ENCODE peak calls at places on chromosome 1, in seven cellular contexts. One of them, this sample, is unnamed. For H3K4me1, the result is how much of the 10 kb centered on the place peaks cover.

GRCh38 chr1:52680353-52680752 is 17.8 kb downstream of the COA7 start:
- DNase-seq in prostate gland: no peak
- DNase-seq in endodermal cell: no peak
- DNase-seq in A673: no peak
- DNase-seq in transverse colon: no peak
- DNase-seq in hepatocyte: no peak
- DNase-seq in NT2/D1: no peak
- DNase-seq in this sample: no peak

GRCh38 chr1:95012389-95012788 is 60.4 kb downstream of the ALG14 start:
- DNase-seq in prostate gland: no peak
- DNase-seq in endodermal cell: no peak
- DNase-seq in A673: no peak
- DNase-seq in transverse colon: no peak
- DNase-seq in hepatocyte: no peak
- DNase-seq in NT2/D1: no peak
- DNase-seq in this sample: no peak

GRCh38 chr1:230778916-230779590 is 31.9 kb downstream of the CAPN9 start:
- DNase-seq in prostate gland: no peak
- DNase-seq in endodermal cell: no peak
- DNase-seq in A673: no peak
- DNase-seq in transverse colon: no peak
- DNase-seq in hepatocyte: no peak
- DNase-seq in NT2/D1: no peak
- DNase-seq in this sample: no peak

GRCh38 chr1:198205021-198205684 is 48.4 kb downstream of the NEK7 start:
- DNase-seq in prostate gland: no peak
- DNase-seq in endodermal cell: no peak
- DNase-seq in A673: no peak
- DNase-seq in transverse colon: no peak
- DNase-seq in hepatocyte: no peak
- DNase-seq in NT2/D1: no peak
- DNase-seq in this sample: no peak

GRCh38 chr1:15489052-15489736 is 13.3 kb downstream of the CELA2B start:
- DNase-seq in prostate gland: no peak
- DNase-seq in endodermal cell: no peak
- DNase-seq in A673: no peak
- DNase-seq in transverse colon: no peak
- DNase-seq in hepatocyte: no peak
- DNase-seq in NT2/D1: no peak
- DNase-seq in this sample: no peak

GRCh38 chr1:53380296-53380695 is 52.4 kb upstream of the LRP8 start:
- DNase-seq in prostate gland: no peak
- DNase-seq in endodermal cell: peak
- DNase-seq in A673: no peak
- DNase-seq in transverse colon: no peak
- DNase-seq in hepatocyte: no peak
- DNase-seq in NT2/D1: no peak
- DNase-seq in this sample: no peak

GRCh38 chr1:159868766-159869165 is 6.3 kb upstream of the VSIG8 start:
- DNase-seq in prostate gland: no peak
- DNase-seq in endodermal cell: no peak
- DNase-seq in A673: no peak
- DNase-seq in transverse colon: no peak
- DNase-seq in hepatocyte: no peak
- DNase-seq in NT2/D1: no peak
- DNase-seq in this sample: no peak

GRCh38 chr1:21022279-21023040 is 154.2 kb downstream of the EIF4G3 start:
- DNase-seq in prostate gland: peak
- DNase-seq in endodermal cell: no peak
- DNase-seq in A673: peak
- DNase-seq in transverse colon: peak
- DNase-seq in hepatocyte: peak
- DNase-seq in NT2/D1: no peak
- DNase-seq in this sample: no peak

GRCh38 chr1:110647254-110647891 is 27.4 kb downstream of the KCNA3 start:
- DNase-seq in prostate gland: no peak
- DNase-seq in endodermal cell: no peak
- DNase-seq in A673: peak
- DNase-seq in transverse colon: no peak
- DNase-seq in hepatocyte: no peak
- DNase-seq in NT2/D1: no peak
- DNase-seq in this sample: no peak

GRCh38 chr1:111784273-111784901 is 28.7 kb downstream of the DDX20 start:
- DNase-seq in prostate gland: no peak
- DNase-seq in endodermal cell: no peak
- DNase-seq in A673: no peak
- DNase-seq in transverse colon: no peak
- DNase-seq in hepatocyte: no peak
- DNase-seq in NT2/D1: no peak
- DNase-seq in this sample: no peak

GRCh38 chr1:36148821-36149236 is 457 bp downstream of the TRAPPC3 start:
- DNase-seq in prostate gland: no peak
- DNase-seq in endodermal cell: no peak
- DNase-seq in A673: no peak
- DNase-seq in transverse colon: no peak
- DNase-seq in hepatocyte: no peak
- DNase-seq in NT2/D1: no peak
- DNase-seq in this sample: no peak

GRCh38 chr1:224052767-224053166 is 61.1 kb upstream of the FBXO28 start:
- DNase-seq in prostate gland: no peak
- DNase-seq in endodermal cell: no peak
- DNase-seq in A673: no peak
- DNase-seq in transverse colon: no peak
- DNase-seq in hepatocyte: no peak
- DNase-seq in NT2/D1: no peak
- DNase-seq in this sample: no peak

GRCh38 chr1:154877370-154877974 is 7.4 kb upstream of the KCNN3 start:
- DNase-seq in prostate gland: no peak
- DNase-seq in endodermal cell: peak
- DNase-seq in A673: no peak
- DNase-seq in transverse colon: no peak
- DNase-seq in hepatocyte: peak
- DNase-seq in NT2/D1: no peak
- DNase-seq in this sample: no peak

GRCh38 chr1:212797681-212798080 is 6.0 kb downstream of the TATDN3 start:
- DNase-seq in prostate gland: no peak
- DNase-seq in endodermal cell: no peak
- DNase-seq in A673: no peak
- DNase-seq in transverse colon: no peak
- DNase-seq in hepatocyte: no peak
- DNase-seq in NT2/D1: no peak
- DNase-seq in this sample: no peak

GRCh38 chr1:186304982-186305949 is 69.8 kb downstream of the TPR start:
- DNase-seq in prostate gland: no peak
- DNase-seq in endodermal cell: peak
- DNase-seq in A673: peak
- DNase-seq in transverse colon: no peak
- DNase-seq in hepatocyte: peak
- DNase-seq in NT2/D1: peak
- DNase-seq in this sample: no peak

GRCh38 chr1:154574715-154575114 is 7.1 kb downstream of the CHRNB2 start:
- DNase-seq in prostate gland: no peak
- DNase-seq in endodermal cell: peak
- DNase-seq in A673: peak
- DNase-seq in transverse colon: no peak
- DNase-seq in hepatocyte: peak
- DNase-seq in NT2/D1: no peak
- DNase-seq in this sample: no peak

GRCh38 chr1:220431840-220432239 is 96.1 kb upstream of the MARK1 start:
- DNase-seq in prostate gland: no peak
- DNase-seq in endodermal cell: no peak
- DNase-seq in A673: no peak
- DNase-seq in transverse colon: no peak
- DNase-seq in hepatocyte: no peak
- DNase-seq in NT2/D1: no peak
- DNase-seq in this sample: no peak

DNA sequence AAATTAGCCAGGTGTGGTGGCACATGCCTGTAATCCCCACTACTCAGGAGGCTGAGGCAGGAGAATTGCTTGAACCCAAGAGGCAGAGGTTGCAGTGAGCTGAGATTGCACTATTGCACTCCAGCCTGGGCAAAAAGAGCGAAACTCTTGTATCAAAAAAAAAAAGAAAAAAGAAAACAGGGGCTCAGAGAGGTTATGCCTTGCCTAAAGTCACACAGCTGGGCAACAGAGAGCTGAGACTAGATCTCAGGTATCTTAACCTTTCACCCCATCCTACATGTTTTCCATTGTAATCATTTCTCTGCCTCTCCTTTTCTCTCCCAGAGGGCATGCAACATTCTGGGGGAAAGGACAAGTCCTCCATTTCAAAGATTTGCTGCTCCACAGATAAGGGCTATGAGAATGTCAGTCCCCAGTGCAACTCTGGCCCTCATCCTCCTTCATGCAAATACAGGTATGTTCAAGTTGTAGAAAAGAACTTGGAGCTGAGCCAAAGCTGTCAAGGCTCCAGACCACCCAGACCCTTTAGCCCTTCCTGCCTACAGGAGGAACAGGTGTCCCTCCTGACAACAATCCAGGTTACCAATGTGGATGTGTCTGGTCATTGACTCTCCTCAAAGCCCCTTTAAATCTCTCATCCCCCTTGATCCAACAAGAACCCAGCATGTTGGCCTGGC is 6.9 kb downstream of the SLC9A1 start:
- DNase-seq in prostate gland: no peak
- DNase-seq in endodermal cell: no peak
- DNase-seq in A673: no peak
- DNase-seq in transverse colon: no peak
- DNase-seq in hepatocyte: no peak
- DNase-seq in NT2/D1: no peak
- DNase-seq in this sample: no peak
- H3K4me1 ChIP-seq in prostate gland: under half
- H3K4me1 ChIP-seq in endodermal cell: under half
- H3K4me1 ChIP-seq in A673: under half
- H3K4me1 ChIP-seq in transverse colon: half or more
- H3K4me1 ChIP-seq in hepatocyte: half or more
- H3K4me1 ChIP-seq in NT2/D1: under half
- H3K4me1 ChIP-seq in this sample: under half

DNA sequence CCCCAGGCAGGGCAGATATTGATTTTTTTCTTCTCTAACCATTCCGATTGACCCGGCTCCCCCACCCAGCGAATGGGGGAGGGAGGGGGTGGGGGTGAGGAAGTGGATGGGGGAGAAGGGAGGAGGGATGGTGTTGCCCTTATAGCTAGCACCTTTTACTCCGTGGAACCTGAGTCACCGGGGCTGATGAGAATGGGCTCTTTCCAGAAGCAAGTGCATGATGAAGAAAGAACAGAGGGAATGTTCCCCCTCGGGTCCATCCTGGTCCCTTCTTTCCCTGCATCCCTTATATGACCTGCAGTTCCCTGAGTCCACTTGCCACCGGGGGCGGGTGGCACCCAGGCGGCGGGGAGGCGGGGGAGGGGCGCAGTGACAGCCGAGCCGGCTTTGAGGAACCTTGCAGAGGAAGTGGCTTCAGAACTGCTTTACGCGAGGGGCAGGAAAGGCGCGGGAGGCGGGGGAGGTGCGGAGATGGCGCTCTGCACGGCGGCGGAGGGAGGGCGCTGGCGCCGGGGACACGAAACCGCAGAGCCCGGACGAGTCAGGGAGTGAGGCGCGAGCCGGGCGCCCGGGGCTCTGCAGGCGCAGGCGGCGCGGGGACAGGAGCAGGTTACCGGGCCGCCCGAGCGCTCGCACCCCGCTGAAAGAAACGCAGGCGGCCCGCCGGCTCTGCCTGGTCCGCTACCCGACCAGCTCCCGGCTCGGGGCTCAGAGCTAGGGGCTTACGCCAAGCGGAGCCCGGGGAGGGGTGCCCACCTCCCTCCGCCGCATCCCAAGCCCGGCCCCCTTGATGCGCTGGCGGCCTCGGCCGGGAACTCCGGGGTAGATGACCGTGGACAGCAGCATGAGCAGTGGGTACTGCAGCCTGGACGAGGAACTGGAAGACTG is 49.7 kb downstream of the RASSF5 start:
- DNase-seq in prostate gland: peak
- DNase-seq in endodermal cell: peak
- DNase-seq in A673: peak
- DNase-seq in transverse colon: peak
- DNase-seq in hepatocyte: peak
- DNase-seq in NT2/D1: peak
- DNase-seq in this sample: peak
- H3K4me1 ChIP-seq in prostate gland: under half
- H3K4me1 ChIP-seq in endodermal cell: under half
- H3K4me1 ChIP-seq in A673: under half
- H3K4me1 ChIP-seq in transverse colon: half or more
- H3K4me1 ChIP-seq in hepatocyte: under half
- H3K4me1 ChIP-seq in NT2/D1: under half
- H3K4me1 ChIP-seq in this sample: under half

DNA sequence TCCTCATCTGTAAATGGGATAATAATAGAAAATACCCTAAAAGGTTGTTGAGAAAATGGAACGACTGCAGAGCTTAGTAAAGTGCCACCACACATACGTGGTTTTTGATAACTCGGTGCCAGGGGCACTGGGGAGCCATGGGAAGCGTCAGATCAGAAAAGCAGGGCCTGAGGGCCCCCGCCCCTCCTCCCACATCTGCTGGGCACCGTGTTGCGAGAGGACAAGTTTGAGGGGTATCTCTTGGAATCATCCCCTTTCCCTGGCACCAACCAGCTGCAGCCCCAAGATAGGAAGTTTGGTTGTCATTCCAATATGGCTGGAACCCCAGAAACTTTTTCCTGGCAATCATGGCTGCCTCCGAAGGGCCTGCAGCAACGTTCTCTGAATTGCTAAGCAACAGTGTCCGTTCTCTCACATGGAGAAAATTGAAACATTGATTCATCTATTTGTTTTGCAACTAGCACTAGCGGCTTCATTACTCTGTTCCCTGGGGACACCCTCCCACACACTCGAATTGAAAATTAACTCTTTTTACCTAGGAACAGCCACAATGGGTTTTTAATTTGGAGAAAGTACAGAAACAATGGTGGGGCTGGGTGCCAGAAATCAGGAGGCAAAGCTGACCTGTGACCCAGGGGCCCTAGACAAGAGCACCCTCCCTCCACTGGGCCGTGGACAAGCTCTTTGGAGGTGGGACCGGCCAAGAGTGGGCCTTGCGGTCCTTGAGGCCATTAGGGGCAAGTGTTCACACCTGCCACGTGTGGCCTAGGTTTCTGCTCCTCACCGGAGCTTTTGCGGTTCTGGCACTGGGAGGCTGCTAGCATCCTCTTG is 190.0 kb upstream of the VAMP3 start:
- DNase-seq in prostate gland: no peak
- DNase-seq in endodermal cell: no peak
- DNase-seq in A673: peak
- DNase-seq in transverse colon: no peak
- DNase-seq in hepatocyte: no peak
- DNase-seq in NT2/D1: no peak
- DNase-seq in this sample: peak
- H3K4me1 ChIP-seq in prostate gland: under half
- H3K4me1 ChIP-seq in endodermal cell: under half
- H3K4me1 ChIP-seq in A673: under half
- H3K4me1 ChIP-seq in transverse colon: under half
- H3K4me1 ChIP-seq in hepatocyte: under half
- H3K4me1 ChIP-seq in NT2/D1: under half
- H3K4me1 ChIP-seq in this sample: under half

DNA sequence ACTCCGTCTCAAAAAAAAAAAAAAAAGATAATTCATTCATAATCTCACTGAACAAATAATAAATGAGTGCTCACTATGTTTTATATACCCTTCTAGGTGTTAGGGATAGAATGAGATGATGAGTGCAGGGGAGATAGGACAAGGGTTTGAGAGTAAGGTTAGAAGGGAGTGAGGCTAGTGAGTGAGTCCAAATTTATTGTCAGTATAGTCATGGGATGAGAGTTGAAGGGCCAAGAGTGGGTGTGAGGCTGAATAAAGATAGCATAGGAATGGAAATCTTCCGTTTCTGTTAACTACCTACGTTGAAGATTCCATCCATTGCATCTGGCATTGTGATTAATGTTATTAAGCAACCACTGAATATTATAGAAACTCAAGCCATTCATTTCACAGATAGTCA is 16.8 kb downstream of the GNAI3 start:
- DNase-seq in prostate gland: no peak
- DNase-seq in endodermal cell: no peak
- DNase-seq in A673: no peak
- DNase-seq in transverse colon: no peak
- DNase-seq in hepatocyte: no peak
- DNase-seq in NT2/D1: no peak
- DNase-seq in this sample: no peak
- H3K4me1 ChIP-seq in prostate gland: under half
- H3K4me1 ChIP-seq in endodermal cell: under half
- H3K4me1 ChIP-seq in A673: under half
- H3K4me1 ChIP-seq in transverse colon: half or more
- H3K4me1 ChIP-seq in hepatocyte: half or more
- H3K4me1 ChIP-seq in NT2/D1: under half
- H3K4me1 ChIP-seq in this sample: half or more

This sample was measured in mucosa of descending colon.